ENCODE peak calls at places on chromosomes 7 and 10, in eight cellular contexts. One of them, this sample, is unnamed.

GRCh38 chr7:157416011-157416410 is 79.2 kb downstream of the DNAJB6 start:
- DNase-seq in endodermal cell: no peak
- DNase-seq in keratinocyte: no peak
- DNase-seq in anterior cingulate cortex: no peak
- DNase-seq in mesothelial cell of epicardium: no peak
- DNase-seq in germinal center: no peak
- DNase-seq in NCI-H1417: no peak
- DNase-seq in GM10248: no peak
- DNase-seq in this sample: no peak

GRCh38 chr10:122525788-122526187 is 34.8 kb upstream of the DMBT1 start:
- DNase-seq in anterior cingulate cortex: no peak
- DNase-seq in keratinocyte: no peak
- DNase-seq in NCI-H1417: peak
- DNase-seq in endodermal cell: no peak
- DNase-seq in GM10248: no peak
- DNase-seq in germinal center: no peak
- DNase-seq in mesothelial cell of epicardium: no peak
- DNase-seq in this sample: no peak

GRCh38 chr7:33143996-33144718 is 14.8 kb downstream of the BBS9 start:
- DNase-seq in germinal center: no peak
- DNase-seq in endodermal cell: no peak
- DNase-seq in keratinocyte: no peak
- DNase-seq in GM10248: no peak
- DNase-seq in anterior cingulate cortex: no peak
- DNase-seq in mesothelial cell of epicardium: no peak
- DNase-seq in NCI-H1417: no peak
- DNase-seq in this sample: no peak

GRCh38 chr7:134936893-134937520 is 49.3 kb upstream of the AGBL3 start:
- DNase-seq in germinal center: no peak
- DNase-seq in mesothelial cell of epicardium: no peak
- DNase-seq in GM10248: no peak
- DNase-seq in keratinocyte: no peak
- DNase-seq in endodermal cell: no peak
- DNase-seq in anterior cingulate cortex: no peak
- DNase-seq in NCI-H1417: no peak
- DNase-seq in this sample: no peak

GRCh38 chr7:14570750-14571607 is 331.6 kb downstream of the DGKB start:
- DNase-seq in keratinocyte: no peak
- DNase-seq in endodermal cell: no peak
- DNase-seq in germinal center: no peak
- DNase-seq in NCI-H1417: no peak
- DNase-seq in anterior cingulate cortex: no peak
- DNase-seq in mesothelial cell of epicardium: no peak
- DNase-seq in GM10248: no peak
- DNase-seq in this sample: no peak

GRCh38 chr7:55185941-55186609 is 167.3 kb downstream of the EGFR start:
- DNase-seq in GM10248: no peak
- DNase-seq in anterior cingulate cortex: no peak
- DNase-seq in keratinocyte: peak
- DNase-seq in NCI-H1417: no peak
- DNase-seq in endodermal cell: no peak
- DNase-seq in germinal center: no peak
- DNase-seq in mesothelial cell of epicardium: no peak
- DNase-seq in this sample: no peak

GRCh38 chr10:19892677-19893076 is 76.4 kb downstream of the PLXDC2 start:
- DNase-seq in keratinocyte: no peak
- DNase-seq in germinal center: no peak
- DNase-seq in mesothelial cell of epicardium: no peak
- DNase-seq in GM10248: no peak
- DNase-seq in anterior cingulate cortex: no peak
- DNase-seq in endodermal cell: no peak
- DNase-seq in NCI-H1417: no peak
- DNase-seq in this sample: no peak

GRCh38 chr10:98242823-98243222 is 25.2 kb downstream of the LOXL4 start:
- DNase-seq in endodermal cell: no peak
- DNase-seq in keratinocyte: no peak
- DNase-seq in GM10248: no peak
- DNase-seq in NCI-H1417: peak
- DNase-seq in mesothelial cell of epicardium: no peak
- DNase-seq in germinal center: no peak
- DNase-seq in anterior cingulate cortex: no peak
- DNase-seq in this sample: no peak

GRCh38 chr10:14667748-14668147 is 106.9 kb downstream of the FAM107B start:
- DNase-seq in mesothelial cell of epicardium: no peak
- DNase-seq in GM10248: no peak
- DNase-seq in anterior cingulate cortex: no peak
- DNase-seq in germinal center: no peak
- DNase-seq in NCI-H1417: no peak
- DNase-seq in endodermal cell: no peak
- DNase-seq in keratinocyte: no peak
- DNase-seq in this sample: no peak

GRCh38 chr7:97982647-97983046 is 7.3 kb downstream of the OCM2 start:
- DNase-seq in mesothelial cell of epicardium: no peak
- DNase-seq in anterior cingulate cortex: no peak
- DNase-seq in keratinocyte: no peak
- DNase-seq in endodermal cell: peak
- DNase-seq in germinal center: no peak
- DNase-seq in GM10248: no peak
- DNase-seq in NCI-H1417: peak
- DNase-seq in this sample: no peak

GRCh38 chr7:135745702-135746312 is 2.8 kb downstream of the FAM180A start:
- DNase-seq in NCI-H1417: peak
- DNase-seq in endodermal cell: no peak
- DNase-seq in mesothelial cell of epicardium: no peak
- DNase-seq in germinal center: no peak
- DNase-seq in GM10248: no peak
- DNase-seq in anterior cingulate cortex: no peak
- DNase-seq in keratinocyte: peak
- DNase-seq in this sample: no peak

GRCh38 chr10:2508971-2509605 is 558.3 kb upstream of the PFKP start:
- DNase-seq in germinal center: no peak
- DNase-seq in mesothelial cell of epicardium: no peak
- DNase-seq in anterior cingulate cortex: no peak
- DNase-seq in GM10248: no peak
- DNase-seq in endodermal cell: no peak
- DNase-seq in NCI-H1417: no peak
- DNase-seq in keratinocyte: no peak
- DNase-seq in this sample: no peak

GRCh38 chr10:18179901-18180300 is 39.7 kb downstream of the CACNB2 start:
- DNase-seq in endodermal cell: no peak
- DNase-seq in keratinocyte: no peak
- DNase-seq in mesothelial cell of epicardium: no peak
- DNase-seq in GM10248: no peak
- DNase-seq in NCI-H1417: no peak
- DNase-seq in germinal center: no peak
- DNase-seq in anterior cingulate cortex: no peak
- DNase-seq in this sample: no peak

GRCh38 chr10:130833596-130833995 is 477.9 kb downstream of the TCERG1L start:
- DNase-seq in anterior cingulate cortex: no peak
- DNase-seq in NCI-H1417: no peak
- DNase-seq in endodermal cell: no peak
- DNase-seq in germinal center: no peak
- DNase-seq in mesothelial cell of epicardium: no peak
- DNase-seq in GM10248: no peak
- DNase-seq in keratinocyte: no peak
- DNase-seq in this sample: no peak

GRCh38 chr7:108345710-108346336 is 110.4 kb downstream of the NRCAM start:
- DNase-seq in NCI-H1417: peak
- DNase-seq in germinal center: no peak
- DNase-seq in keratinocyte: no peak
- DNase-seq in anterior cingulate cortex: no peak
- DNase-seq in GM10248: no peak
- DNase-seq in mesothelial cell of epicardium: no peak
- DNase-seq in endodermal cell: peak
- DNase-seq in this sample: peak

GRCh38 chr7:3995187-3995586 is 686.9 kb upstream of the FOXK1 start:
- DNase-seq in NCI-H1417: no peak
- DNase-seq in anterior cingulate cortex: no peak
- DNase-seq in endodermal cell: peak
- DNase-seq in keratinocyte: no peak
- DNase-seq in germinal center: peak
- DNase-seq in GM10248: no peak
- DNase-seq in mesothelial cell of epicardium: no peak
- DNase-seq in this sample: no peak

GRCh38 chr7:137592232-137592896 is 248.8 kb upstream of the PTN start:
- DNase-seq in keratinocyte: no peak
- DNase-seq in endodermal cell: peak
- DNase-seq in NCI-H1417: peak
- DNase-seq in anterior cingulate cortex: peak
- DNase-seq in mesothelial cell of epicardium: peak
- DNase-seq in GM10248: peak
- DNase-seq in germinal center: no peak
- DNase-seq in this sample: peak

GRCh38 chr10:68154211-68154497 is 44.9 kb downstream of the MYPN start:
- DNase-seq in endodermal cell: peak
- DNase-seq in GM10248: no peak
- DNase-seq in mesothelial cell of epicardium: no peak
- DNase-seq in germinal center: no peak
- DNase-seq in anterior cingulate cortex: peak
- DNase-seq in keratinocyte: no peak
- DNase-seq in NCI-H1417: peak
- DNase-seq in this sample: no peak

GRCh38 chr7:105016083-105017075 is 2.4 kb downstream of the KMT2E start:
- DNase-seq in GM10248: no peak
- DNase-seq in keratinocyte: no peak
- DNase-seq in germinal center: no peak
- DNase-seq in NCI-H1417: peak
- DNase-seq in endodermal cell: no peak
- DNase-seq in anterior cingulate cortex: no peak
- DNase-seq in mesothelial cell of epicardium: no peak
- DNase-seq in this sample: no peak

GRCh38 chr10:131657985-131658330 is 242.8 kb upstream of the PPP2R2D start:
- DNase-seq in mesothelial cell of epicardium: no peak
- DNase-seq in germinal center: no peak
- DNase-seq in anterior cingulate cortex: no peak
- DNase-seq in NCI-H1417: no peak
- DNase-seq in endodermal cell: peak
- DNase-seq in keratinocyte: no peak
- DNase-seq in GM10248: no peak
- DNase-seq in this sample: no peak

GRCh38 chr7:37411444-37412034 is 37.1 kb downstream of the ELMO1 start:
- DNase-seq in NCI-H1417: no peak
- DNase-seq in keratinocyte: no peak
- DNase-seq in germinal center: no peak
- DNase-seq in endodermal cell: no peak
- DNase-seq in mesothelial cell of epicardium: no peak
- DNase-seq in anterior cingulate cortex: no peak
- DNase-seq in GM10248: no peak
- DNase-seq in this sample: no peak

GRCh38 chr10:16993186-16993585 is 136.4 kb downstream of the CUBN start:
- DNase-seq in GM10248: no peak
- DNase-seq in endodermal cell: no peak
- DNase-seq in keratinocyte: no peak
- DNase-seq in NCI-H1417: no peak
- DNase-seq in mesothelial cell of epicardium: no peak
- DNase-seq in germinal center: no peak
- DNase-seq in anterior cingulate cortex: no peak
- DNase-seq in this sample: no peak

GRCh38 chr7:105752671-105753275 is 123.6 kb downstream of the ATXN7L1 start:
- DNase-seq in endodermal cell: no peak
- DNase-seq in anterior cingulate cortex: no peak
- DNase-seq in mesothelial cell of epicardium: no peak
- DNase-seq in keratinocyte: no peak
- DNase-seq in NCI-H1417: no peak
- DNase-seq in GM10248: no peak
- DNase-seq in germinal center: no peak
- DNase-seq in this sample: no peak

GRCh38 chr10:89478739-89479116 is 56.7 kb downstream of the SLC16A12 start:
- DNase-seq in endodermal cell: peak
- DNase-seq in mesothelial cell of epicardium: no peak
- DNase-seq in NCI-H1417: no peak
- DNase-seq in keratinocyte: no peak
- DNase-seq in anterior cingulate cortex: no peak
- DNase-seq in GM10248: no peak
- DNase-seq in germinal center: no peak
- DNase-seq in this sample: no peak

GRCh38 chr7:157136372-157136771 is 2.4 kb upstream of the UBE3C start:
- DNase-seq in mesothelial cell of epicardium: no peak
- DNase-seq in NCI-H1417: peak
- DNase-seq in germinal center: no peak
- DNase-seq in endodermal cell: no peak
- DNase-seq in keratinocyte: peak
- DNase-seq in GM10248: no peak
- DNase-seq in anterior cingulate cortex: no peak
- DNase-seq in this sample: no peak

GRCh38 chr10:69418052-69418752 is 1.5 kb upstream of the TACR2 start:
- DNase-seq in keratinocyte: no peak
- DNase-seq in mesothelial cell of epicardium: no peak
- DNase-seq in endodermal cell: no peak
- DNase-seq in germinal center: no peak
- DNase-seq in anterior cingulate cortex: no peak
- DNase-seq in NCI-H1417: no peak
- DNase-seq in GM10248: no peak
- DNase-seq in this sample: no peak

This sample was measured in NCI-H748 treated with DMSO at 0.1 percent for 48 hours.